ENCODE peak calls at places on chromosomes 16 and 17, in nine cellular contexts. L is tibial nerve, Q is stomach, V is HL-60, C is tibial artery, A is adrenal gland, K is BJ, B is body of pancreas, G is ascending aorta. U is an unnamed sample.
A peak's percentile ranks its signal among the peaks of the same experiment; 100 is the strongest.

GRCh38 chr17:40598928-40599627 is 33.8 kb upstream of the CCR7 start:
- DNase-seq in L (peak; percentile 59), Q (no peak), V (no peak), C (peak; percentile 47), A (peak; percentile 41), K (no peak), B (no peak), G (peak; percentile 70), U (peak; percentile 12)

GRCh38 chr17:2022647-2023046 is 2.5 kb downstream of the RTN4RL1 start:
- DNase-seq in L (no peak), Q (no peak), V (no peak), C (no peak), A (no peak), K (no peak), B (no peak), G (no peak), U (no peak)

GRCh38 chr17:14470417-14470816 is 169.5 kb downstream of the HS3ST3B1 start:
- DNase-seq in L (no peak), Q (no peak), V (no peak), C (no peak), A (no peak), K (no peak), B (no peak), G (no peak), U (no peak)

GRCh38 chr17:2401426-2402221 is 764 bp upstream of the MNT start:
- DNase-seq in L (peak; percentile 100), Q (peak; percentile 100), V (peak; percentile 88), C (peak; percentile 100), A (peak; percentile 100), K (peak; percentile 97), B (peak; percentile 100), G (peak; percentile 100), U (peak; percentile 100)

GRCh38 chr17:41428591-41429326 is 4.4 kb upstream of the KRT37 start:
- DNase-seq in L (no peak), Q (no peak), V (no peak), C (no peak), A (no peak), K (no peak), B (no peak), G (no peak), U (no peak)

GRCh38 chr16:50244504-50245416 is 21.6 kb upstream of the ADCY7 start:
- DNase-seq in L (no peak), Q (no peak), V (no peak), C (no peak), A (no peak), K (no peak), B (no peak), G (no peak), U (no peak)

GRCh38 chr16:86661715-86662114 is 83.4 kb downstream of the FOXL1 start:
- DNase-seq in L (no peak), Q (no peak), V (no peak), C (no peak), A (no peak), K (no peak), B (no peak), G (no peak), U (peak; percentile 51)

GRCh38 chr17:38922538-38923291 is 2.7 kb upstream of the LASP1NB start:
- DNase-seq in L (peak; percentile 85), Q (peak; percentile 73), V (no peak), C (peak; percentile 85), A (peak; percentile 79), K (no peak), B (peak; percentile 84), G (peak; percentile 89), U (peak; percentile 88)

GRCh38 chr17:81666092-81666341 is 388 bp downstream of the OXLD1 start:
- DNase-seq in L (no peak), Q (no peak), V (no peak), C (no peak), A (no peak), K (no peak), B (no peak), G (no peak), U (no peak)

GRCh38 chr16:12094537-12095265 is 118.2 kb downstream of the SNX29 start:
- DNase-seq in L (no peak), Q (no peak), V (no peak), C (no peak), A (no peak), K (no peak), B (no peak), G (peak; percentile 56), U (no peak)

GRCh38 chr16:69724414-69724873 is 1.9 kb downstream of the NQO1 start:
- DNase-seq in L (no peak), Q (no peak), V (no peak), C (no peak), A (no peak), K (no peak), B (no peak), G (no peak), U (no peak)

GRCh38 chr16:71360378-71360777 is 1.9 kb downstream of the CALB2 start:
- DNase-seq in L (no peak), Q (no peak), V (no peak), C (no peak), A (peak; percentile 75), K (peak; percentile 53), B (no peak), G (no peak), U (peak; percentile 91)

GRCh38 chr16:1163567-1164055 is 10.7 kb downstream of the CACNA1H start:
- DNase-seq in L (no peak), Q (no peak), V (no peak), C (no peak), A (peak; percentile 57), K (no peak), B (no peak), G (no peak), U (no peak)

GRCh38 chr17:2172447-2172938 is 117.6 kb downstream of the HIC1 start:
- DNase-seq in L (no peak), Q (no peak), V (no peak), C (no peak), A (peak; percentile 77), K (no peak), B (peak; percentile 62), G (peak; percentile 76), U (peak; percentile 78)

GRCh38 chr17:30720013-30720471 is 104.5 kb downstream of the CRLF3 start:
- DNase-seq in L (no peak), Q (peak; percentile 15), V (no peak), C (no peak), A (peak; percentile 7), K (no peak), B (no peak), G (peak; percentile 53), U (no peak)

GRCh38 chr16:569445-570254 is at the start of gene PIGQ:
- DNase-seq in L (peak; percentile 46), Q (peak; percentile 64), V (peak; percentile 62), C (peak; percentile 64), A (peak; percentile 91), K (no peak), B (peak; percentile 76), G (peak; percentile 88), U (peak; percentile 57)

GRCh38 chr16:4679854-4680636 is 13.3 kb upstream of the NUDT16L1 start:
- DNase-seq in L (peak; percentile 54), Q (peak; percentile 91), V (peak; percentile 78), C (peak; percentile 51), A (peak; percentile 62), K (no peak), B (peak; percentile 44), G (no peak), U (peak; percentile 92)

GRCh38 chr16:84348386-84348785 is 20.0 kb upstream of the ATP2C2 start:
- DNase-seq in L (no peak), Q (no peak), V (no peak), C (no peak), A (peak; percentile 64), K (no peak), B (no peak), G (no peak), U (no peak)

GRCh38 chr16:27287887-27288286 is 19.3 kb upstream of the NSMCE1 start:
- DNase-seq in L (no peak), Q (no peak), V (peak; percentile 49), C (no peak), A (no peak), K (no peak), B (no peak), G (no peak), U (no peak)

GRCh38 chr17:77061711-77062110 is 79.1 kb upstream of the SEC14L1 start:
- DNase-seq in L (no peak), Q (no peak), V (no peak), C (no peak), A (peak; percentile 50), K (no peak), B (no peak), G (no peak), U (no peak)

DNA sequence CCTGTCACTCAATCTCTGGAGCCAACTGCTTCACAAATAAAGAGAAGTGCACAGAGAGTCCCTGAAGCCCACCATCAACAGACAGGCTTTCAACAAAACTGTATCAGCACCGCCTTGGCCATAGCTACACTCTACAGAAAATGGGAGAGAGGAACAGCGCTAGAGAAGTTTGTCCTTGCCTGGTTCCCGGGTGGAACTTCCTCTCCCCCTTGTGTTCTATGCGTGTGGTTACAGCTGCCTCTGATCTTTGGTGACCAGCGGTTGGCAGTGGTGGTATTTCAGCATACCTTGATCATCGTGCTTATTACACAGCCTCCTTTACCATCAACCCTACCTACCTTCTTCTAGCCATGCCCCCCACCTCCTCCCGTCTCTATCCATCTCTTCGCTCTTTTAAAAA is 91.4 kb upstream of the CCL2 start:
- DNase-seq in L (no peak), Q (no peak), V (peak; percentile 8), C (no peak), A (no peak), K (no peak), B (peak; percentile 13), G (no peak), U (peak; percentile 6)
- TF ChIP-seq CTCF in L (peak; percentile 11), Q (peak; percentile 10), V (peak; percentile 32), C (peak; percentile 36), A (peak; percentile 49), K (peak; percentile 51), B (peak; percentile 38), G (no peak), U (peak; percentile 31)

GRCh38 chr16:30720086-30720485 is 21.1 kb downstream of the SRCAP start:
- DNase-seq in L (no peak), Q (no peak), V (no peak), C (no peak), A (peak; percentile 13), K (no peak), B (no peak), G (no peak), U (no peak)
- H3K4me3 ChIP-seq in L (no peak overlapping the region), Q (no peak overlapping the region), V (no peak overlapping the region), C (no peak overlapping the region), A (no peak overlapping the region), K (no peak overlapping the region), B (no peak overlapping the region), G (no peak overlapping the region), U (no peak overlapping the region)

GRCh38 chr17:27354051-27354490 is 60.2 kb downstream of the WSB1 start:
- DNase-seq in L (no peak), Q (no peak), V (no peak), C (no peak), A (no peak), K (no peak), B (no peak), G (no peak), U (no peak)
- TF ChIP-seq CTCF in L (no peak), Q (no peak), V (no peak), C (no peak), A (no peak), K (no peak), B (no peak), G (no peak), U (no peak)

DNA sequence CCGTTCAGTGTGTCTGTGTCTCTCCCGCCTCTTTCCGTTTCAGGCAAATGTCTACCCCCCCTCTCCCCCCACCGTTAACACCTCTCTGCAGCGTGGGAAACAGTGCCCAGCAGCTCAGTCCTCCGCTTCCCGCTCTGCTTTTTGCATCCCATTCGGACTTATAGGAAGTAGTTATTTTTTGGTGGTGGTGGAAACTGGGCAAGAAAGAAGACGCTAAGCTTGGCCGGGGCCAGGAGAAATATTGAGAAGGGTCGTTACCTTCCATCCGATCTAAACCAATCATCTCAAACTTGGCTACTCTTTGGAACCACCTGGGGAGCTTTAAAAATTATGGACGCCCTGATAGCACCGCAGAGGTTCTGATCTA is 504 bp upstream of the HLF start:
- DNase-seq in L (no peak), Q (no peak), V (no peak), C (no peak), A (no peak), K (no peak), B (no peak), G (no peak), U (no peak)
- H3K4me3 ChIP-seq in L (peak overlapping the region; percentile 38), Q (peak overlapping the region; percentile 58), V (no peak overlapping the region), C (peak overlapping the region; percentile 62), A (no peak overlapping the region), K (no peak overlapping the region), B (no peak overlapping the region), G (peak overlapping the region; percentile 85), U (no peak overlapping the region)